ENCODE peak calls at places on chromosomes 11 and 22, in nine cellular contexts. X, U, B, E, D, L, Q, V and Z are unnamed samples.
A peak's percentile ranks its signal among the peaks of the same experiment; 100 is the strongest.

GRCh38 chr11:105321696-105322095 is 182.1 kb upstream of the CARD18 start:
- DNase-seq in D (no peak), Q (no peak), U (no peak), V (no peak), L (no peak), B (no peak), E (no peak), X (no peak), Z (no peak)

GRCh38 chr11:6735306-6735705 is 36.5 kb downstream of the OR2AG2 start:
- DNase-seq in X (no peak), L (no peak), E (no peak), U (no peak), V (no peak), D (no peak), B (no peak), Q (no peak), Z (no peak)

GRCh38 chr22:30326704-30327362 is at the start of gene TBC1D10A:
- DNase-seq in U (peak; percentile 57), V (peak; percentile 89), D (peak; percentile 85), B (peak; percentile 96), X (peak; percentile 96), Q (peak; percentile 85), E (peak; percentile 95), L (peak; percentile 80), Z (peak; percentile 73)

GRCh38 chr11:78647986-78648875 is 73.6 kb upstream of the NARS2 start:
- DNase-seq in E (no peak), X (no peak), D (no peak), Q (no peak), B (no peak), U (no peak), L (no peak), V (no peak), Z (no peak)

GRCh38 chr11:45677811-45678515 is 12.5 kb upstream of the CHST1 start:
- DNase-seq in L (no peak), D (no peak), B (no peak), X (no peak), E (no peak), U (no peak), V (no peak), Q (no peak), Z (no peak)

GRCh38 chr11:87033561-87033960 is 4.2 kb upstream of the TMEM135 start:
- DNase-seq in B (no peak), D (no peak), Q (no peak), E (no peak), V (no peak), X (no peak), L (no peak), U (no peak), Z (no peak)

GRCh38 chr11:121281609-121282164 is 10.9 kb upstream of the SC5D start:
- DNase-seq in E (no peak), Q (no peak), L (no peak), B (no peak), V (no peak), U (no peak), X (no peak), D (no peak), Z (no peak)

GRCh38 chr11:10358696-10359095 is 53.8 kb downstream of the ADM start:
- DNase-seq in E (no peak), L (no peak), X (no peak), U (no peak), D (no peak), V (no peak), Q (no peak), B (no peak), Z (no peak)

GRCh38 chr11:64100345-64100744 is 64.6 kb downstream of the FLRT1 start:
- DNase-seq in B (no peak), X (no peak), D (no peak), L (no peak), U (no peak), Q (no peak), E (no peak), V (no peak), Z (no peak)

GRCh38 chr11:111978028-111978771 is 41.1 kb downstream of the DIXDC1 start:
- DNase-seq in D (no peak), L (peak; percentile 75), E (no peak), Q (peak; percentile 53), V (peak; percentile 57), X (no peak), B (no peak), U (peak; percentile 15), Z (peak; percentile 24)

GRCh38 chr11:116348226-116348625 is 424.6 kb downstream of the BUD13 start:
- DNase-seq in Q (no peak), B (no peak), E (no peak), L (no peak), D (no peak), V (no peak), U (no peak), X (no peak), Z (no peak)

GRCh38 chr11:9066432-9066925 is 24.9 kb downstream of the SCUBE2 start:
- DNase-seq in U (no peak), D (no peak), Q (no peak), L (no peak), E (no peak), V (no peak), X (no peak), B (no peak), Z (no peak)

GRCh38 chr22:30717952-30718351 is 23.3 kb downstream of the OSBP2 start:
- DNase-seq in X (no peak), U (no peak), E (no peak), L (no peak), Q (no peak), D (no peak), V (no peak), B (no peak), Z (no peak)

GRCh38 chr22:38205261-38206128 is 3.7 kb downstream of the MAFF start:
- DNase-seq in X (no peak), V (no peak), Q (peak; percentile 77), B (no peak), E (no peak), L (peak; percentile 90), U (peak; percentile 46), D (no peak), Z (no peak)

GRCh38 chr11:62922653-62923371 is 1.6 kb upstream of the CHRM1 start:
- DNase-seq in L (no peak), U (no peak), X (no peak), Q (no peak), B (no peak), D (no peak), V (no peak), E (no peak), Z (no peak)

GRCh38 chr11:125338435-125338834 is 157.6 kb downstream of the FEZ1 start:
- DNase-seq in V (no peak), D (no peak), E (no peak), X (no peak), L (no peak), B (no peak), Q (no peak), U (no peak), Z (no peak)

GRCh38 chr11:19253817-19254216 is 13.1 kb upstream of the E2F8 start:
- DNase-seq in X (no peak), U (no peak), L (no peak), V (no peak), E (no peak), D (no peak), Q (no peak), B (no peak), Z (no peak)

GRCh38 chr11:47001666-47002285 is 65.2 kb downstream of the CSTPP1 start:
- DNase-seq in D (no peak), U (no peak), B (no peak), V (no peak), Q (no peak), L (peak; percentile 37), X (no peak), E (no peak), Z (no peak)

GRCh38 chr11:3083321-3083720 is 26.1 kb upstream of the CARS1 start:
- DNase-seq in U (no peak), Q (no peak), E (no peak), L (no peak), D (no peak), V (no peak), B (no peak), X (no peak), Z (no peak)
- H3K27ac ChIP-seq in U (no peak overlapping the region), Q (no peak overlapping the region), E (no peak overlapping the region), L (no peak overlapping the region), D (no peak overlapping the region), V (no peak overlapping the region), B (no peak overlapping the region), X (no peak overlapping the region), Z (no peak overlapping the region)

GRCh38 chr22:42805016-42805997 is 51.8 kb downstream of the ARFGAP3 start:
- DNase-seq in D (no peak), X (no peak), E (peak; percentile 92), V (no peak), B (no peak), Q (no peak), L (no peak), U (no peak), Z (peak; percentile 12)

GRCh38 chr22:42801537-42802165 is 55.4 kb downstream of the ARFGAP3 start:
- DNase-seq in D (no peak), L (no peak), Q (no peak), B (no peak), X (no peak), V (no peak), U (no peak), E (no peak), Z (no peak)

GRCh38 chr22:42800731-42801536 is 56.1 kb downstream of the ARFGAP3 start:
- DNase-seq in L (no peak), V (no peak), X (peak; percentile 10), Q (no peak), B (no peak), U (no peak), E (no peak), D (no peak), Z (no peak)

GRCh38 chr22:42805998-42806481 is 51.0 kb downstream of the ARFGAP3 start:
- DNase-seq in V (no peak), D (no peak), U (no peak), E (no peak), X (no peak), Q (no peak), L (no peak), B (no peak), Z (no peak)

GRCh38 chr22:42803454-42803853 is 53.6 kb downstream of the ARFGAP3 start:
- DNase-seq in X (no peak), Q (no peak), E (peak; percentile 87), L (no peak), B (no peak), V (no peak), D (no peak), U (no peak), Z (no peak)
- H3K27ac ChIP-seq in X (no peak overlapping the region), Q (no peak overlapping the region), E (no peak overlapping the region), L (no peak overlapping the region), B (no peak overlapping the region), V (no peak overlapping the region), D (no peak overlapping the region), U (no peak overlapping the region), Z (no peak overlapping the region)

GRCh38 chr11:69035959-69036340 is 12.8 kb upstream of the TPCN2 start:
- DNase-seq in D (no peak), X (no peak), V (no peak), Q (no peak), E (no peak), B (no peak), U (no peak), L (peak; percentile 80), Z (no peak)
- H3K27ac ChIP-seq in D (no peak overlapping the region), X (no peak overlapping the region), V (no peak overlapping the region), Q (peak overlapping the region; percentile 75), E (no peak overlapping the region), B (no peak overlapping the region), U (no peak overlapping the region), L (no peak overlapping the region), Z (no peak overlapping the region)

GRCh38 chr11:12418019-12418611 is 40.7 kb downstream of the PARVA start:
- DNase-seq in Q (no peak), X (no peak), L (peak; percentile 62), V (no peak), B (no peak), U (no peak), E (no peak), D (no peak), Z (no peak)
- H3K27ac ChIP-seq in Q (peak overlapping the region; percentile 35), X (peak overlapping the region; percentile 15), L (peak overlapping the region; percentile 43), V (no peak overlapping the region), B (no peak overlapping the region), U (peak overlapping the region; percentile 77), E (no peak overlapping the region), D (no peak overlapping the region), Z (no peak overlapping the region)